ENCODE peak calls at places on chromosome 14, in eight cellular contexts. G, Z, V, C, J, Y, L and S are unnamed samples.
A peak's percentile ranks its signal among the peaks of the same experiment; 100 is the strongest.

GRCh38 chr14:50964683-50965390 is 20.6 kb upstream of the PYGL start:
- DNase-seq in Z (peak; percentile 42), Y (no peak), V (peak; percentile 97), C (peak; percentile 88), G (peak; percentile 57), J (peak; percentile 76), L (peak; percentile 61), S (no peak)

GRCh38 chr14:95319312-95320075 is at the start of gene CLMN:
- DNase-seq in L (no peak), V (peak; percentile 25), Y (peak; percentile 44), G (peak; percentile 70), C (peak; percentile 80), Z (peak; percentile 48), J (peak; percentile 44), S (peak; percentile 39)

GRCh38 chr14:69543341-69544249 is 31.1 kb downstream of the CCDC177 start:
- DNase-seq in Z (no peak), J (peak; percentile 80), G (peak; percentile 23), C (peak; percentile 66), Y (no peak), V (peak; percentile 94), L (no peak), S (peak; percentile 35)

GRCh38 chr14:35400707-35401421 is 3.7 kb downstream of the NFKBIA start:
- DNase-seq in C (peak; percentile 35), V (no peak), L (no peak), Z (no peak), J (no peak), G (no peak), Y (no peak), S (no peak)

GRCh38 chr14:29197557-29197956 is 431.0 kb downstream of the FOXG1 start:
- DNase-seq in Z (no peak), C (no peak), Y (no peak), J (no peak), V (no peak), G (no peak), L (no peak), S (no peak)

GRCh38 chr14:96077983-96078686 is 39.0 kb downstream of the C14orf132 start:
- DNase-seq in J (no peak), C (no peak), L (peak; percentile 41), G (no peak), V (no peak), Y (no peak), Z (no peak), S (no peak)

GRCh38 chr14:101817511-101818001 is 56.0 kb downstream of the PPP2R5C start:
- DNase-seq in C (no peak), Z (no peak), G (no peak), J (no peak), Y (no peak), L (no peak), V (no peak), S (no peak)

GRCh38 chr14:33765251-33765650 is 185.6 kb downstream of the EGLN3 start:
- DNase-seq in J (no peak), V (peak; percentile 88), Y (peak; percentile 33), L (no peak), G (no peak), Z (peak; percentile 30), C (peak; percentile 20), S (peak; percentile 26)

GRCh38 chr14:71539660-71540285 is 392.5 kb upstream of the RGS6 start:
- DNase-seq in L (no peak), Z (no peak), J (no peak), C (no peak), V (peak; percentile 25), Y (no peak), G (no peak), S (no peak)

GRCh38 chr14:105299654-105300541 is 903 bp downstream of the BRF1 start:
- DNase-seq in G (peak; percentile 47), Z (peak; percentile 44), C (no peak), L (no peak), V (no peak), J (no peak), Y (peak; percentile 52), S (no peak)

GRCh38 chr14:51304956-51305355 is 64.9 kb downstream of the TMX1 start:
- DNase-seq in V (peak; percentile 85), J (peak; percentile 49), Y (no peak), G (no peak), L (no peak), Z (no peak), C (peak; percentile 61), S (no peak)

GRCh38 chr14:77206261-77206824 is 24.7 kb downstream of the TMEM63C start:
- DNase-seq in C (no peak), L (no peak), J (no peak), Y (no peak), G (no peak), Z (no peak), V (no peak), S (no peak)

GRCh38 chr14:69088523-69089445 is 64.1 kb downstream of the DCAF5 start:
- DNase-seq in V (peak; percentile 45), J (no peak), L (no peak), Z (no peak), G (no peak), Y (no peak), C (peak; percentile 31), S (no peak)

GRCh38 chr14:30227871-30228270 is 300.2 kb upstream of the PRKD1 start:
- DNase-seq in Y (no peak), Z (no peak), L (no peak), J (no peak), C (peak; percentile 50), V (peak; percentile 68), G (no peak), S (no peak)

GRCh38 chr14:77641207-77641533 is 24.7 kb upstream of the SPTLC2 start:
- DNase-seq in Y (no peak), V (peak; percentile 5), G (peak; percentile 46), Z (no peak), J (no peak), L (no peak), C (no peak), S (no peak)

GRCh38 chr14:61102549-61103466 is 121.8 kb downstream of the SLC38A6 start:
- DNase-seq in J (peak; percentile 85), Z (no peak), C (no peak), Y (no peak), G (no peak), V (no peak), L (no peak), S (no peak)

GRCh38 chr14:81927069-81927468 is 393.4 kb upstream of the SEL1L start:
- DNase-seq in J (no peak), L (no peak), Y (no peak), Z (no peak), C (peak; percentile 40), V (peak; percentile 3), G (no peak), S (peak; percentile 7)

GRCh38 chr14:95432152-95433093 is 84.0 kb downstream of the SYNE3 start:
- DNase-seq in C (peak; percentile 74), Z (peak; percentile 62), V (peak; percentile 50), L (no peak), G (peak; percentile 56), Y (peak; percentile 60), J (peak; percentile 37), S (no peak)

GRCh38 chr14:77018785-77019184 is 9.7 kb downstream of the IRF2BPL start:
- DNase-seq in L (no peak), C (no peak), G (no peak), Y (no peak), V (peak; percentile 58), J (no peak), Z (no peak), S (no peak)

GRCh38 chr14:70821916-70822705 is 12.8 kb upstream of the MAP3K9 start:
- DNase-seq in Y (peak; percentile 46), Z (peak; percentile 64), V (peak; percentile 58), G (peak; percentile 45), L (no peak), C (peak; percentile 77), J (peak; percentile 42), S (peak; percentile 37)

GRCh38 chr14:72545411-72546311 is 348.2 kb downstream of the DPF3 start:
- DNase-seq in J (no peak), C (no peak), G (no peak), Y (no peak), L (no peak), V (no peak), Z (no peak), S (no peak)

DNA sequence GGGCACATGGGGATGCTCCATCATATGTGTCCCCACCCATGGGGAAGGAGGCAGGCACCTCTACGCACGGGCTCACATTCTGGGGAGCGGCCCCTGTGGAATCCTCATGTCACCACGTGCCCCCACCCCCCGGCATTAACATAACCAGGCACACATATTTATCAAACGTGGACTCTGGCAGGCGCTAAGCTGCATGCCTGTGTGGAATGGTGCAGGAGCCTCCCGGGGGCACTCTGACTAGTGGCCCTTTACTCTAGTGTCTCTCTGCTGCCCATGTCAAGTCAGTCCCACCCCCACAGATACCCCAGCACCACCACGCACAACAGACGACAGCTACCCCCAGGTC is 66.1 kb downstream of the CCDC88C start:
- DNase-seq in G (no peak), Y (no peak), J (no peak), V (no peak), C (no peak), L (no peak), Z (no peak), S (no peak)
- H3K4me3 ChIP-seq in G (no peak overlapping the region), Y (no peak overlapping the region), J (no peak overlapping the region), V (no peak overlapping the region), C (no peak overlapping the region), L (no peak overlapping the region), Z (no peak overlapping the region), S (peak overlapping the region; percentile 43)

DNA sequence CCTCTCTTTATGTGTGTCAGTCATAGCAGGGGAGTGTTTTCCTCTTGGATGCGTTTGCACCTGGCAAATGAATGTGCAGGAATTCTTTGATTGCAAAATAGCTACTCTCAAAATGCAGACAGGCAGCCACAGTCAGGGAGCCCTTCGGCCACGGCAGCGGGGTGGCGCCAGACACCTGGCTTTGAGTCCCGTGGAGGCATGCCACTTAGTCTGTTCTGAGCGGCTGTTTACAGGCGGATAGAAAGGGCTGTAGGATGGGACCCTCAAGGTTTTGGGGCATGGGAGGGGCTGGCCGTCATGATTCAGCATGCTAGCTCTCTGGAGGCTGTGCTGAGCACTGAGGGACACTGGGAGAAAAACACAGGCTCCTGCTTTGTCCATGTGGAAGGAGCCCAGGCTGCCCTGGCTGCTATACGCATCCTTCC is 117.1 kb downstream of the SLC25A47 start:
- DNase-seq in Z (peak; percentile 51), L (peak; percentile 74), V (peak; percentile 71), C (peak; percentile 86), G (peak; percentile 84), J (peak; percentile 81), Y (peak; percentile 66), S (no peak)
- H3K4me3 ChIP-seq in Z (no peak overlapping the region), L (no peak overlapping the region), V (no peak overlapping the region), C (no peak overlapping the region), G (no peak overlapping the region), J (no peak overlapping the region), Y (no peak overlapping the region), S (no peak overlapping the region)

GRCh38 chr14:94129111-94129757 is at the start of gene IFI27L2:
- DNase-seq in L (no peak), Z (peak; percentile 85), J (peak; percentile 79), G (peak; percentile 81), C (peak; percentile 89), Y (peak; percentile 72), V (peak; percentile 91), S (peak; percentile 53)
- H3K4me3 ChIP-seq in L (peak within 1 kb of the TSS; percentile 66), Z (peak within 1 kb of the TSS; percentile 73), J (peak within 1 kb of the TSS; percentile 49), G (peak within 1 kb of the TSS; percentile 49), C (peak within 1 kb of the TSS; percentile 25), Y (peak within 1 kb of the TSS; percentile 61), V (peak within 1 kb of the TSS; percentile 63), S (peak within 1 kb of the TSS; percentile 73)

DNA sequence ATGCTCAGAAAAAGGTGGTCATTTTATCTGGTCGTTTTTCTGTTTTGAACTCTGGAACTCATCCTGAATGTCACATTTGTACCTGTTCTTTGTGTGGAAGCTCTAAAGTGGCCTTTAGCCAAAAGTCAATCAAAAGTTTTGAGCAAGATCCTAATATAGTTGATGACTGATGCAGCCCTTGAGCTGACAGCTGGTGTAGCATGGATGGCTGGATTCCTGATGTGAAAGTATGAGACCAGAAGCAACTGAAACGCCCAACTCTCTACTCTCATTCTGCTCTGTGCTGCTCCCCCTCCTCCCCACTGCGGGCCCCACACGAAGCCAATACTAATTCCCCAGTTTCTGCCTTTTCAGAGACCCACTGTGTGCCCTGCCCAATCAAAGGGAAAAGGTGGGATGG is 10.3 kb upstream of the MYH7 start:
- DNase-seq in Z (no peak), L (no peak), V (no peak), Y (no peak), C (no peak), J (no peak), G (no peak), S (no peak)
- H3K4me3 ChIP-seq in Z (no peak overlapping the region), L (no peak overlapping the region), V (no peak overlapping the region), Y (no peak overlapping the region), C (no peak overlapping the region), J (no peak overlapping the region), G (no peak overlapping the region), S (no peak overlapping the region)